ENCODE peak calls at places on chromosome 12, in five cellular contexts. K, S, A, V and F are unnamed samples.

GRCh38 chr12:4272976-4273650 is 449 bp upstream of the CCND2 start:
- DNase-seq in K (no peak), S (no peak), A (no peak), V (peak), F (no peak)

GRCh38 chr12:115934877-115935276 is 342.6 kb downstream of the MED13L start:
- DNase-seq in K (no peak), S (no peak), A (no peak), V (no peak), F (no peak)

GRCh38 chr12:34595749-34596733 is 573.7 kb downstream of the ALG10 start:
- DNase-seq in K (no peak), S (no peak), A (peak), V (no peak), F (no peak)

GRCh38 chr12:113161415-113162016 is 12.0 kb downstream of the CFAP73 start:
- DNase-seq in K (no peak), S (peak), A (no peak), V (no peak), F (peak)

GRCh38 chr12:45938566-45938965 is 51.8 kb downstream of the SCAF11 start:
- DNase-seq in K (peak), S (no peak), A (no peak), V (no peak), F (no peak)

GRCh38 chr12:71477046-71477445 is 37.4 kb downstream of the LGR5 start:
- DNase-seq in K (peak), S (no peak), A (no peak), V (no peak), F (no peak)

GRCh38 chr12:366820-367219 is 22.3 kb downstream of the KDM5A start:
- DNase-seq in K (no peak), S (no peak), A (no peak), V (no peak), F (no peak)

GRCh38 chr12:85424581-85425348 is 144.7 kb downstream of the ALX1 start:
- DNase-seq in K (peak), S (peak), A (no peak), V (no peak), F (no peak)

GRCh38 chr12:18942669-18943068 is 186.9 kb upstream of the PLEKHA5 start:
- DNase-seq in K (no peak), S (no peak), A (no peak), V (no peak), F (peak)

GRCh38 chr12:3491938-3492867 is 1.2 kb downstream of the PRMT8 start:
- DNase-seq in K (peak), S (peak), A (no peak), V (peak), F (peak)

GRCh38 chr12:103848132-103848531 is 7.1 kb upstream of the NT5DC3 start:
- DNase-seq in K (no peak), S (no peak), A (peak), V (no peak), F (no peak)

GRCh38 chr12:91718326-91718725 is 427.3 kb downstream of the BTG1 start:
- DNase-seq in K (peak), S (no peak), A (no peak), V (no peak), F (no peak)

GRCh38 chr12:339557-340195 is 49.4 kb downstream of the KDM5A start:
- DNase-seq in K (no peak), S (no peak), A (no peak), V (no peak), F (no peak)

GRCh38 chr12:18750087-18750486 is 12.2 kb downstream of the CAPZA3 start:
- DNase-seq in K (peak), S (no peak), A (no peak), V (no peak), F (no peak)

GRCh38 chr12:25054783-25055144 is 105.9 kb upstream of the BCAT1 start:
- DNase-seq in K (no peak), S (peak), A (no peak), V (no peak), F (no peak)

GRCh38 chr12:121789233-121789781 is 4.2 kb downstream of the RHOF start:
- DNase-seq in K (no peak), S (peak), A (no peak), V (no peak), F (no peak)

GRCh38 chr12:40137252-40137651 is 31.4 kb upstream of the SLC2A13 start:
- DNase-seq in K (peak), S (no peak), A (no peak), V (peak), F (no peak)

GRCh38 chr12:49233842-49234526 is 30.9 kb upstream of the TUBA1C start:
- DNase-seq in K (no peak), S (peak), A (peak), V (peak), F (peak)